ENCODE peak calls at places on chromosomes 3 and 15, in five cellular contexts. L is GM23248, V is ovary, R is adrenal gland, Y is psoas muscle. K is an unnamed sample.
A peak's percentile ranks its signal among the peaks of the same experiment; 100 is the strongest.

GRCh38 chr15:89665449-89666146 is 10.3 kb upstream of the KIF7 start:
- DNase-seq in Y (peak; percentile 85), V (peak; percentile 77), L (peak; percentile 82), R (peak; percentile 49), K (no peak)

GRCh38 chr3:65833761-65834505 is 204.8 kb downstream of the MAGI1 start:
- DNase-seq in L (peak; percentile 82), Y (no peak), R (no peak), V (no peak), K (no peak)

GRCh38 chr3:194107126-194107525 is 28.8 kb upstream of the HES1 start:
- DNase-seq in R (no peak), L (no peak), V (no peak), Y (no peak), K (no peak)

GRCh38 chr15:50058231-50058630 is 60.8 kb downstream of the ATP8B4 start:
- DNase-seq in V (no peak), R (no peak), Y (no peak), L (peak; percentile 31), K (no peak)

GRCh38 chr3:53998980-53999379 is 107.3 kb upstream of the SELENOK start:
- DNase-seq in R (no peak), L (no peak), Y (no peak), V (no peak), K (no peak)

GRCh38 chr3:16704938-16705337 is 99.7 kb upstream of the DAZL start:
- DNase-seq in Y (no peak), R (no peak), L (no peak), V (no peak), K (no peak)

GRCh38 chr15:89690276-89691218 is at the start of the genes PEX11A and WDR93:
- DNase-seq in Y (peak; percentile 91), V (peak; percentile 87), L (peak; percentile 79), R (peak; percentile 85), K (peak; percentile 83)

GRCh38 chr3:127448671-127449070 is 141.9 kb downstream of the TPRA1 start:
- DNase-seq in Y (peak; percentile 11), V (no peak), R (no peak), L (no peak), K (no peak)

GRCh38 chr15:66097151-66098018 is 156.2 kb downstream of the MEGF11 start:
- DNase-seq in R (no peak), L (peak; percentile 28), V (no peak), Y (no peak), K (no peak)

GRCh38 chr15:92394327-92395175 is 870 bp downstream of the ST8SIA2 start:
- DNase-seq in V (no peak), L (no peak), Y (no peak), R (no peak), K (no peak)

GRCh38 chr3:43148033-43148432 is 42.2 kb upstream of the POMGNT2 start:
- DNase-seq in Y (no peak), L (no peak), R (no peak), V (no peak), K (no peak)

GRCh38 chr3:170751083-170751893 is 118.7 kb downstream of the RPL22L1 start:
- DNase-seq in V (peak; percentile 61), R (no peak), L (peak; percentile 90), Y (peak; percentile 74), K (no peak)

GRCh38 chr3:36923981-36924747 is 20.7 kb downstream of the TRANK1 start:
- DNase-seq in L (no peak), R (no peak), V (no peak), Y (no peak), K (no peak)

GRCh38 chr15:70247281-70247680 is 149.6 kb upstream of the TLE3 start:
- DNase-seq in L (no peak), R (no peak), Y (no peak), V (peak; percentile 10), K (no peak)
- H3K4me3 ChIP-seq in L (no peak overlapping the region), R (no peak overlapping the region), Y (no peak overlapping the region), V (no peak overlapping the region), K (no peak overlapping the region)

GRCh38 chr3:144341461-144341860 is 369.8 kb downstream of the DIPK2A start:
- DNase-seq in R (no peak), Y (no peak), V (no peak), L (no peak), K (no peak)
- H3K27ac ChIP-seq in R (no peak overlapping the region), Y (no peak overlapping the region), V (no peak overlapping the region), L (no peak overlapping the region), K (no peak overlapping the region)

GRCh38 chr3:51687472-51688205 is 16.6 kb downstream of the TEX264 start:
- DNase-seq in L (peak; percentile 39), Y (no peak), R (no peak), V (no peak), K (no peak)
- H3K4me1 ChIP-seq in L (peaks cover 12% of the 10 kb centered on the region), Y (peaks cover 47% of the 10 kb centered on the region), R (peaks cover 16% of the 10 kb centered on the region), V (no peaks in the 10 kb centered on the region), K (peaks cover 5% of the 10 kb centered on the region)

DNA sequence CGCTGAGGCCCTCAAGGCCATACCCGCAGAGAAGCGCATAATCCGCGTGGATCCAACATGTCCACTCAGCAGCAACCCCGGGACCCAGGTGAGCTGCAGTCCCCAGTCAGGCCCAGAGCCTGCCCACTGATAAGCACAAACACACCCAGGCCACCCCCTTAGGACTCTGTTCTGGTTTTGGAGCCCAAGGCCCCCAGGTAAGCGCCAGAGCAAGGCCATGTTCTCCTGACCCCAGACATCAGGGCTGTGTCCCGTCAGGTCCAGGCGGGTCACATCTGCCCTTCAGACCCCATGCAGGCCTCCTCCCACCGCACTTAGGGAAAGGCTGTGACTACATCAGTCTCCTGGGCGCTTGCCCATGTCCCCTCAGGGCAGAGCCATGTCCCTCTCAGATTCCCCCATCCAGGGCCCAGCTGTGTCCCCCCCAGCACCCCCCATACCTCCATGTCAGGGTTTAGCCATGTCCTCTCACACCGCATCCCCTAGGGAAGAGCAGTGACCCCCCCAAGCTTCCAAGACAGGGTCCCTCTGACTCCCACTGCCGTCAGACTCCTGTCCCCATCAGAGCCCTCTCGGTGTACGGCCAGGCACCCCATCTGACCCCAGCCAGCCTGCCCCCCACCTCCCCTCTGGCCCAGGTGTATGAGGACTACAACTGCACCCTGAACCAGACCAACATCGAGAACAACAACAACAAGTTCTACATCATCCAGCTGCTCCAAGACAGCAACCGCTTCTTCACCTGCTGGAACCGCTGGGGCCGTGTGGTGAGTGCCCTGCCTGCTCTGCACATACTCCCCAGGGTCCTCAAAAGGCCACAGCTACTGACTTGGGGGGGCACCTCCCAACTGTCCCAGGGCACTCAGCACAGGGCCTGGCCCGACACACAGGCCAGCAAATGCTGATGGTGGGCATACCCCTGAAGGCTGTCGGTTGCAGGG is 1.6 kb downstream of the PARP3 start:
- DNase-seq in R (no peak), Y (no peak), V (no peak), L (no peak), K (no peak)
- H3K4me3 ChIP-seq in R (peak overlapping the region; percentile 54), Y (peak overlapping the region; percentile 97), V (no peak overlapping the region), L (peak overlapping the region; percentile 71), K (no peak overlapping the region)

DNA sequence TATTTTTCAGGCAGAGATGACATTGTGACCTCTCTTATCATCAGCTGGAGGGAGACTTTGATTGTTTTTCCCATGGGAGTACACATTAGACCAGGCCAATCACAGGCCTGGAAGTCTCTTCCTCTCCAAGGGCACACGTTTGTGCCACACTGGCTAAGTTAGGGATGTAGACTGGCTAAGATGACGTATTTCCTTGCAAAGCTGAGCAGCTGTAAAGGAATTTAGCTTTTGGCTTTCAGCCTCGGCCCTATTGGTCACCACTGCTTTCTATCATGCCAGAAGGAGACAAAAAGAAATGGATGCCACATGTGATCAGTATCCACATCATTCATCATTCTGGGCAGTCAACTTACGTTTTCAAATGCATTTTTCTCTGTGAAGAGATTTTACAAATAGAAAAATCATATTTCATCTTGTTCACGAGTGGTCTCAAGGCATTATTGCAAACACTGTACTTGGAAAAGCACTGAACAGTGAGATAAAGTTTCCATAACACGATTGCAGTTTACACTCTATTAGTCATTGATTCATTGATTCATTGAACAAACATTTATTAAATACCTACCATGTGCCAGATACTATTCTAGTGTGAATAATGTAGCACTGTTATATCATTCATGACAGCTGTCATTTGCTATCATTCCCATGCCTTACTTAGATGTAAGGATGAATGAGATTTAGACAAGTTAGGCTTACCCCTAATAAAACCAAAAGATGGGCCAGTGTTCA is 27.0 kb upstream of the RNF7 start:
- DNase-seq in R (peak; percentile 40), Y (no peak), V (no peak), L (peak; percentile 93), K (no peak)
- H3K27ac ChIP-seq in R (peak overlapping the region; percentile 76), Y (no peak overlapping the region), V (peak overlapping the region; percentile 62), L (peak overlapping the region; percentile 70), K (no peak overlapping the region)

GRCh38 chr15:101183926-101184305 is 67.9 kb downstream of the CHSY1 start:
- DNase-seq in L (no peak), Y (no peak), R (no peak), V (no peak), K (no peak)
- H3K4me1 ChIP-seq in L (peaks cover 35% of the 10 kb centered on the region), Y (peaks cover 29% of the 10 kb centered on the region), R (peaks cover 32% of the 10 kb centered on the region), V (peaks cover 16% of the 10 kb centered on the region), K (peaks cover 5% of the 10 kb centered on the region)

DNA sequence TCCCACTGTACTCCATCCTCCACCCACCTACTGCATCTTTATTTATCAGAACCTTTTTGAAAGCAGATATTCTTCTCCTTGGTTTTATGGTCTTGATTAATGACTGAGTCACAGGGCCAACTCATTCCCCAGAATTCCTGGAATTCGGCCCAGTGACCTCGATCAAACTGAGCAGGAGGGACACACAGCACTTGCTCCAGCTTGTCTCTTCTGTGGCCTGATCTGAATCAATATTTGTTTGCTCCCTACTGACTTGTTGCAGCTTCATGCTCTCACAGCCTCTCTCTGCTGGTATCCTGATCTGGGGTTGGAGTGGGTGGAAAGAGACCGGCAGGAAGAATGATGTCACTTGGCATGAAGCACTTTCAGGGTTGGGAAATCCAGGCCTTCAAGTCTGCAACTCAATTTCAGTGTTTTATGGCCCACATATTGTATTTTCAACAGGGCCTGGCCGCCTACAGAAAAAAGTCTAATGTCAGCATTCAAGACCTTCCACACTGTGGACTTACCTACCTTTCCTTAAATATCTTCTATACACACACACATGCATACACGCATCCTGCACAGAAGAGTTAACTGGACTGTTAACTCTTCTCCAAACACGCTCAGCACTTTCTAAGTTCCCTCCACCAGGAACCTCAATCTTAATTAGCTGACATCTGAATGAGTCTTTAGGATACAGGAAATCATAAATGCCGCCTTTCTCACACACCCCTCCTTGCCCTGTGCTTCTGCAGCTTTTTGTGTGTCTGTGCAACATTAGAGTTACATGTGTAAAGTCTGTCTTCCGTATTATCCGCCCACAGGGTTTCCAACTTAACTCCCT is 4.6 kb downstream of the ANXA2 start:
- DNase-seq in L (peak; percentile 95), R (peak; percentile 88), V (peak; percentile 52), Y (peak; percentile 79), K (no peak)
- H3K4me3 ChIP-seq in L (peak overlapping the region; percentile 95), R (peak overlapping the region; percentile 4), V (no peak overlapping the region), Y (peak overlapping the region; percentile 80), K (no peak overlapping the region)

GRCh38 chr3:172283848-172284357 is 164.4 kb downstream of the GHSR start:
- DNase-seq in V (no peak), Y (no peak), R (no peak), L (no peak), K (no peak)
- H3K27ac ChIP-seq in V (no peak overlapping the region), Y (no peak overlapping the region), R (no peak overlapping the region), L (no peak overlapping the region), K (no peak overlapping the region)

K was measured in iPS DF 6.9.